ENCODE peak calls at places on chromosomes 2 and 18, in five cellular contexts. One of them, this sample, is unnamed.

GRCh38 chr2:172280820-172281454 is 146.4 kb upstream of the ITGA6 start:
- DNase-seq in H1: no peak
- DNase-seq in PC-3: no peak
- DNase-seq in tibial artery: no peak
- DNase-seq in stomach: no peak
- DNase-seq in this sample: no peak

GRCh38 chr18:36297419-36298112 is at the start of gene FHOD3:
- DNase-seq in stomach: peak; percentile 54
- DNase-seq in H1: no peak
- DNase-seq in PC-3: peak; percentile 47
- DNase-seq in tibial artery: peak; percentile 87
- DNase-seq in this sample: no peak

GRCh38 chr2:239937866-239938640 is 87.1 kb downstream of the NDUFA10 start:
- DNase-seq in H1: no peak
- DNase-seq in PC-3: no peak
- DNase-seq in tibial artery: peak; percentile 53
- DNase-seq in stomach: peak; percentile 16
- DNase-seq in this sample: no peak

GRCh38 chr2:137508739-137509384 is 455.4 kb upstream of the HNMT start:
- DNase-seq in tibial artery: no peak
- DNase-seq in H1: no peak
- DNase-seq in stomach: no peak
- DNase-seq in PC-3: peak; percentile 11
- DNase-seq in this sample: no peak

GRCh38 chr2:85457877-85458316 is 39.4 kb downstream of the SH2D6 start:
- DNase-seq in tibial artery: no peak
- DNase-seq in PC-3: peak; percentile 98
- DNase-seq in H1: no peak
- DNase-seq in stomach: peak; percentile 41
- DNase-seq in this sample: no peak

GRCh38 chr2:119372778-119373568 is 6.2 kb downstream of the DBI start:
- DNase-seq in PC-3: no peak
- DNase-seq in H1: no peak
- DNase-seq in stomach: no peak
- DNase-seq in tibial artery: no peak
- DNase-seq in this sample: no peak

GRCh38 chr2:3626118-3626816 is 31.4 kb downstream of the COLEC11 start:
- DNase-seq in H1: no peak
- DNase-seq in tibial artery: peak; percentile 24
- DNase-seq in stomach: peak; percentile 17
- DNase-seq in PC-3: no peak
- DNase-seq in this sample: no peak

GRCh38 chr2:168521342-168521741 is 65.3 kb downstream of the CERS6 start:
- DNase-seq in tibial artery: no peak
- DNase-seq in stomach: no peak
- DNase-seq in PC-3: no peak
- DNase-seq in H1: no peak
- DNase-seq in this sample: no peak

GRCh38 chr18:5879479-5879882 is 15.8 kb downstream of the TMEM200C start:
- DNase-seq in tibial artery: no peak
- DNase-seq in stomach: no peak
- DNase-seq in H1: no peak
- DNase-seq in PC-3: peak; percentile 58
- DNase-seq in this sample: no peak

GRCh38 chr2:147843421-147843863 is 1.4 kb upstream of the ACVR2A start:
- DNase-seq in H1: no peak
- DNase-seq in stomach: no peak
- DNase-seq in PC-3: no peak
- DNase-seq in tibial artery: no peak
- DNase-seq in this sample: no peak

GRCh38 chr2:205218056-205218455 is 464.2 kb upstream of the NRP2 start:
- DNase-seq in tibial artery: no peak
- DNase-seq in PC-3: peak; percentile 13
- DNase-seq in stomach: no peak
- DNase-seq in H1: no peak
- DNase-seq in this sample: no peak

GRCh38 chr18:10299686-10300085 is 154.7 kb upstream of the APCDD1 start:
- DNase-seq in stomach: no peak
- DNase-seq in tibial artery: no peak
- DNase-seq in PC-3: no peak
- DNase-seq in H1: no peak
- DNase-seq in this sample: no peak

GRCh38 chr18:6741290-6741689 is 11.8 kb downstream of the ARHGAP28 start:
- DNase-seq in tibial artery: no peak
- DNase-seq in H1: no peak
- DNase-seq in stomach: no peak
- DNase-seq in PC-3: peak; percentile 91
- DNase-seq in this sample: no peak

GRCh38 chr2:160993543-160994090 is 166.6 kb upstream of the TANK start:
- DNase-seq in stomach: no peak
- DNase-seq in PC-3: no peak
- DNase-seq in tibial artery: no peak
- DNase-seq in H1: no peak
- DNase-seq in this sample: no peak

GRCh38 chr2:109386004-109386695 is 227.6 kb downstream of the SEPTIN10 start:
- DNase-seq in H1: no peak
- DNase-seq in tibial artery: peak; percentile 45
- DNase-seq in stomach: no peak
- DNase-seq in PC-3: no peak
- DNase-seq in this sample: no peak

GRCh38 chr2:46847726-46848421 is 67.7 kb downstream of the MCFD2 start:
- DNase-seq in stomach: no peak
- DNase-seq in tibial artery: peak; percentile 66
- DNase-seq in PC-3: peak; percentile 33
- DNase-seq in H1: no peak
- DNase-seq in this sample: no peak

GRCh38 chr2:234412726-234413125 is 84.2 kb downstream of the ARL4C start:
- DNase-seq in H1: no peak
- DNase-seq in tibial artery: no peak
- DNase-seq in PC-3: peak; percentile 55
- DNase-seq in stomach: no peak
- DNase-seq in this sample: no peak

GRCh38 chr2:156522824-156523440 is 86.8 kb downstream of the GPD2 start:
- DNase-seq in PC-3: no peak
- DNase-seq in H1: no peak
- DNase-seq in tibial artery: no peak
- DNase-seq in stomach: no peak
- DNase-seq in this sample: no peak

GRCh38 chr18:36120297-36120696 is 8.8 kb downstream of the SLC39A6 start:
- DNase-seq in H1: no peak
- DNase-seq in PC-3: no peak
- DNase-seq in stomach: no peak
- DNase-seq in tibial artery: no peak
- DNase-seq in this sample: no peak

GRCh38 chr18:78979058-78979680 is 449 bp upstream of the SALL3 start:
- DNase-seq in stomach: no peak
- DNase-seq in tibial artery: no peak
- DNase-seq in PC-3: no peak
- DNase-seq in H1: no peak
- DNase-seq in this sample: no peak

GRCh38 chr2:68284896-68285295 is 32.6 kb upstream of the PPP3R1 start:
- DNase-seq in PC-3: no peak
- DNase-seq in H1: no peak
- DNase-seq in stomach: no peak
- DNase-seq in tibial artery: no peak
- DNase-seq in this sample: no peak

GRCh38 chr2:32553829-32554432 is 73.9 kb upstream of the TTC27 start:
- DNase-seq in PC-3: peak; percentile 54
- DNase-seq in stomach: no peak
- DNase-seq in H1: no peak
- DNase-seq in tibial artery: no peak
- DNase-seq in this sample: no peak

GRCh38 chr2:173076557-173077345 is 1.1 kb downstream of the MAP3K20 start:
- DNase-seq in H1: no peak
- DNase-seq in stomach: peak; percentile 44
- DNase-seq in PC-3: peak; percentile 39
- DNase-seq in tibial artery: peak; percentile 71
- DNase-seq in this sample: no peak

GRCh38 chr2:236663671-236664101 is 94.1 kb downstream of the ACKR3 start:
- DNase-seq in tibial artery: no peak
- DNase-seq in stomach: no peak
- DNase-seq in H1: no peak
- DNase-seq in PC-3: no peak
- DNase-seq in this sample: no peak

GRCh38 chr2:118618279-118618678 is 229.2 kb downstream of the EN1 start:
- DNase-seq in stomach: no peak
- DNase-seq in tibial artery: no peak
- DNase-seq in H1: no peak
- DNase-seq in PC-3: no peak
- DNase-seq in this sample: no peak

DNA sequence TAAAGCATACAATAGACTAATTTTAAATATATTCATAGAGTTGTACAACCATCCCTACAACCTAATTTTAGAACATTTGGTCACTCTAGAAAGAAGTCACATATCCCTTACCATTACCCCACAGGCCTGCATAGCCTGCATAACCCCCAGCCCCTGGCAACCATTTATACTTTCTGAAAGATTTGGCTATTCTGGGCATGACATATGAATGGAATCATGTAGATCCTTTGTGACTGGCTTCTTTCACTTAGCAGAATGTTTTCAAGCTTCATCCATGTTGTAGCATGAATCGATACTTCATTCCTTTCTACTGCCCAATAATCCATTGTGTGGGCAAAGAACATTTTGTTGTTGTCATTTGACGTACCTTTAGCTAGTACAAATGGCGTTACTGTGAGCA is 151.5 kb downstream of the WDSUB1 start:
- DNase-seq in PC-3: no peak
- DNase-seq in H1: no peak
- DNase-seq in stomach: no peak
- DNase-seq in tibial artery: no peak
- DNase-seq in this sample: no peak
- H3K27ac ChIP-seq in PC-3: no peak overlapping the region
- H3K27ac ChIP-seq in H1: no peak overlapping the region
- H3K27ac ChIP-seq in stomach: peak overlapping the region; percentile 67
- H3K27ac ChIP-seq in tibial artery: peak overlapping the region; percentile 52
- H3K27ac ChIP-seq in this sample: no peak overlapping the region

GRCh38 chr2:189018636-189019035 is 44.5 kb downstream of the COL3A1 start:
- DNase-seq in PC-3: no peak
- DNase-seq in H1: no peak
- DNase-seq in stomach: no peak
- DNase-seq in tibial artery: no peak
- DNase-seq in this sample: no peak

GRCh38 chr2:189020179-189020578 is 46.0 kb downstream of the COL3A1 start:
- DNase-seq in stomach: no peak
- DNase-seq in H1: no peak
- DNase-seq in PC-3: no peak
- DNase-seq in tibial artery: no peak
- DNase-seq in this sample: no peak

GRCh38 chr2:189024861-189025618 is 50.9 kb downstream of the COL3A1 start:
- DNase-seq in H1: peak; percentile 7
- DNase-seq in PC-3: peak; percentile 35
- DNase-seq in tibial artery: no peak
- DNase-seq in stomach: no peak
- DNase-seq in this sample: no peak

GRCh38 chr2:189022492-189022891 is 48.3 kb downstream of the COL3A1 start:
- DNase-seq in tibial artery: no peak
- DNase-seq in stomach: no peak
- DNase-seq in PC-3: no peak
- DNase-seq in H1: no peak
- DNase-seq in this sample: no peak

GRCh38 chr2:189022002-189022401 is 47.8 kb downstream of the COL3A1 start:
- DNase-seq in PC-3: peak; percentile 17
- DNase-seq in stomach: no peak
- DNase-seq in H1: no peak
- DNase-seq in tibial artery: no peak
- DNase-seq in this sample: no peak
- H3K4me1 ChIP-seq in PC-3: no peaks in the 10 kb centered on the region
- H3K4me1 ChIP-seq in stomach: no peaks in the 10 kb centered on the region
- H3K4me1 ChIP-seq in H1: no peaks in the 10 kb centered on the region
- H3K4me1 ChIP-seq in tibial artery: peaks cover 4% of the 10 kb centered on the region
- H3K4me1 ChIP-seq in this sample: no peaks in the 10 kb centered on the region

DNA sequence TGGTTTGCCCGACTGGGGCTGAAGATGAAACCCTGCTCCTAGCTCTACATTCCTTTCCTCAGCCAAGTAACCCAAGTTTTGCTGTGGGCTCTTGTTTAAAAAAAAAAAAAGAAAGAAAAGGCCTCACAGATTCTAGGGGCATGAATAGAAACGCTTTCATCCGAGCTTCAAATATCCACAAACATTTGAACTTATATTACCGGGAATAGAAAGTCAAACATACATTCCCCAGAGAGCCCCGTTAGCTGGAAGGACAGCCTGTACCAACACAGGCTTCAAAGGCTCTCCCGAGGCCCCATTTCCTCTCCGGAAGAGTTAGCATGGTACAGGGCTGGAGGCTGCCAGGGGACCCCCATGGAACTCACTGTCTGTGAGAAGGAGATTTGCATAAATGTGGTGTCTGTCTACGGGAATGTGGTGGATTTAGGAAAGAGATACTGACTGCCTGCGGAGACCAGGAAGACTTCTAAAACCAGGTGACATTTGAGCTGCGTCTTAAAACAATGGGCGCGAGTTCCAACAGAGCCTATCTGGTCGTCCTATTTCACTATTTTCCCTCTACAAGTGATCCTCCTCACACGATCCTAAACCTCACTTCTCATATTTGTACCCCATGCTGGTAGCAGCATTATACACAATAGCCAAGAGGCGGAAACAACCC is 723 bp upstream of the MATN3 start:
- DNase-seq in PC-3: no peak
- DNase-seq in tibial artery: no peak
- DNase-seq in stomach: no peak
- DNase-seq in H1: no peak
- DNase-seq in this sample: no peak
- H3K27me3 ChIP-seq in PC-3: no peaks in the 10 kb centered on the region
- H3K27me3 ChIP-seq in tibial artery: no peaks in the 10 kb centered on the region
- H3K27me3 ChIP-seq in stomach: peaks cover 28% of the 10 kb centered on the region
- H3K27me3 ChIP-seq in H1: no peaks in the 10 kb centered on the region
- H3K27me3 ChIP-seq in this sample: peaks cover 14% of the 10 kb centered on the region

GRCh38 chr2:220185766-220186165 is 558.3 kb downstream of the SLC4A3 start:
- DNase-seq in PC-3: no peak
- DNase-seq in tibial artery: no peak
- DNase-seq in H1: no peak
- DNase-seq in stomach: no peak
- DNase-seq in this sample: no peak

GRCh38 chr2:220191031-220191430 is 563.6 kb downstream of the SLC4A3 start:
- DNase-seq in tibial artery: no peak
- DNase-seq in stomach: no peak
- DNase-seq in PC-3: no peak
- DNase-seq in H1: no peak
- DNase-seq in this sample: no peak

GRCh38 chr2:220191737-220192136 is 564.3 kb downstream of the SLC4A3 start:
- DNase-seq in PC-3: no peak
- DNase-seq in tibial artery: no peak
- DNase-seq in H1: no peak
- DNase-seq in stomach: no peak
- DNase-seq in this sample: no peak

GRCh38 chr2:220192994-220193753 is 565.7 kb downstream of the SLC4A3 start:
- DNase-seq in PC-3: peak; percentile 98
- DNase-seq in stomach: no peak
- DNase-seq in H1: no peak
- DNase-seq in tibial artery: no peak
- DNase-seq in this sample: no peak

DNA sequence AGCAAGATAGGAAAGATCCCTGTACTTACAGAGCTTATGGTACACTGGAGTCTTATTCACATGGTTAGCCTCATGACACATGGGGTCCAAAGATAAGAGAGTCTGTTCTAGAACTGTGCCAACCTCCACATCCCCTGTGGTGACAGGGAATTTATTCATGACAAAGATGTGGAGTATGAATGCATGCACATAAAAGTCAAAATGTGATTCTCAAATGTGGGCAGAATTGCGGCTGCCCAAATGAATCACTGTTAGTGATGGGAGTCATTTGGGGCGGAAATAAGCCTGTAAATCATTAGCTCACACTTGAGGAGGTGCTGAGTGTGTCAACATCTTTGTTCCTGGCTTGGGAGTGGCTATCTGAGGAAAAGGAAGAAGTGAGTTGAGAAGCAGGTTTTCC is 560.6 kb downstream of the SLC4A3 start:
- DNase-seq in H1: no peak
- DNase-seq in stomach: no peak
- DNase-seq in PC-3: peak; percentile 98
- DNase-seq in tibial artery: no peak
- DNase-seq in this sample: no peak
- H3K27ac ChIP-seq in H1: no peak overlapping the region
- H3K27ac ChIP-seq in stomach: no peak overlapping the region
- H3K27ac ChIP-seq in PC-3: peak overlapping the region; percentile 87
- H3K27ac ChIP-seq in tibial artery: no peak overlapping the region
- H3K27ac ChIP-seq in this sample: no peak overlapping the region

This sample was measured in effector memory CD4-positive, alpha-beta T cell.